ENCODE peak calls at places on chromosome 7, in six cellular contexts. One of them, this sample, is unnamed.

GRCh38 chr7:64045301-64046040 is at the start of gene ZNF727:
- DNase-seq in H1: no peak
- DNase-seq in IMR-90: no peak
- DNase-seq in neuronal stem cell: no peak
- DNase-seq in mesendoderm: no peak
- DNase-seq in mesenchymal stem cell: no peak
- DNase-seq in this sample: no peak

GRCh38 chr7:10577866-10578374 is 395.8 kb upstream of the PHF14 start:
- DNase-seq in H1: no peak
- DNase-seq in mesendoderm: peak; percentile 22
- DNase-seq in IMR-90: no peak
- DNase-seq in mesenchymal stem cell: no peak
- DNase-seq in neuronal stem cell: no peak
- DNase-seq in this sample: no peak

GRCh38 chr7:972110-972509 is 3.2 kb downstream of the COX19 start:
- DNase-seq in mesendoderm: no peak
- DNase-seq in mesenchymal stem cell: no peak
- DNase-seq in neuronal stem cell: no peak
- DNase-seq in H1: no peak
- DNase-seq in IMR-90: no peak
- DNase-seq in this sample: no peak

GRCh38 chr7:25025218-25025671 is 45.3 kb upstream of the OSBPL3 start:
- DNase-seq in mesenchymal stem cell: peak; percentile 80
- DNase-seq in IMR-90: peak; percentile 94
- DNase-seq in neuronal stem cell: no peak
- DNase-seq in mesendoderm: peak; percentile 51
- DNase-seq in H1: no peak
- DNase-seq in this sample: peak; percentile 76

GRCh38 chr7:150515752-150516151 is 1.1 kb downstream of the GIMAP7 start:
- DNase-seq in neuronal stem cell: no peak
- DNase-seq in mesendoderm: no peak
- DNase-seq in mesenchymal stem cell: no peak
- DNase-seq in H1: no peak
- DNase-seq in IMR-90: no peak
- DNase-seq in this sample: no peak

GRCh38 chr7:92313055-92313454 is 67.3 kb downstream of the ANKIB1 start:
- DNase-seq in neuronal stem cell: no peak
- DNase-seq in H1: no peak
- DNase-seq in IMR-90: no peak
- DNase-seq in mesenchymal stem cell: no peak
- DNase-seq in mesendoderm: peak; percentile 3
- DNase-seq in this sample: no peak

GRCh38 chr7:101172005-101172853 is 6.9 kb upstream of the VGF start:
- DNase-seq in H1: peak; percentile 77
- DNase-seq in neuronal stem cell: no peak
- DNase-seq in mesenchymal stem cell: no peak
- DNase-seq in IMR-90: no peak
- DNase-seq in mesendoderm: peak; percentile 24
- DNase-seq in this sample: no peak

GRCh38 chr7:135911091-135911490 is 66.1 kb downstream of the MTPN start:
- DNase-seq in H1: no peak
- DNase-seq in mesendoderm: no peak
- DNase-seq in neuronal stem cell: peak; percentile 45
- DNase-seq in mesenchymal stem cell: no peak
- DNase-seq in IMR-90: no peak
- DNase-seq in this sample: no peak

GRCh38 chr7:34759477-34760125 is 101.6 kb downstream of the NPSR1 start:
- DNase-seq in mesendoderm: peak; percentile 86
- DNase-seq in neuronal stem cell: peak; percentile 31
- DNase-seq in mesenchymal stem cell: peak; percentile 53
- DNase-seq in IMR-90: peak; percentile 45
- DNase-seq in H1: no peak
- DNase-seq in this sample: peak; percentile 82

GRCh38 chr7:27689045-27689877 is 26.6 kb upstream of the HIBADH start:
- DNase-seq in H1: peak; percentile 55
- DNase-seq in mesenchymal stem cell: peak; percentile 18
- DNase-seq in neuronal stem cell: peak; percentile 4
- DNase-seq in mesendoderm: peak; percentile 75
- DNase-seq in IMR-90: peak; percentile 31
- DNase-seq in this sample: no peak

GRCh38 chr7:75968561-75969001 is 25.8 kb downstream of the TMEM120A start:
- DNase-seq in H1: no peak
- DNase-seq in mesendoderm: no peak
- DNase-seq in neuronal stem cell: no peak
- DNase-seq in mesenchymal stem cell: no peak
- DNase-seq in IMR-90: no peak
- DNase-seq in this sample: no peak

GRCh38 chr7:11328309-11328708 is 354.6 kb downstream of the PHF14 start:
- DNase-seq in neuronal stem cell: no peak
- DNase-seq in H1: no peak
- DNase-seq in mesenchymal stem cell: peak; percentile 76
- DNase-seq in mesendoderm: peak; percentile 86
- DNase-seq in IMR-90: no peak
- DNase-seq in this sample: peak; percentile 29

GRCh38 chr7:33444501-33444900 is 315.1 kb downstream of the BBS9 start:
- DNase-seq in IMR-90: peak; percentile 65
- DNase-seq in H1: no peak
- DNase-seq in neuronal stem cell: no peak
- DNase-seq in mesenchymal stem cell: peak; percentile 59
- DNase-seq in mesendoderm: no peak
- DNase-seq in this sample: no peak

GRCh38 chr7:29917583-29917982 is 72.0 kb downstream of the SCRN1 start:
- DNase-seq in H1: no peak
- DNase-seq in mesendoderm: no peak
- DNase-seq in IMR-90: no peak
- DNase-seq in neuronal stem cell: no peak
- DNase-seq in mesenchymal stem cell: no peak
- DNase-seq in this sample: no peak

GRCh38 chr7:137878333-137878961 is 31.7 kb upstream of the DGKI start:
- DNase-seq in IMR-90: peak; percentile 33
- DNase-seq in mesenchymal stem cell: no peak
- DNase-seq in H1: no peak
- DNase-seq in neuronal stem cell: no peak
- DNase-seq in mesendoderm: peak; percentile 21
- DNase-seq in this sample: no peak

GRCh38 chr7:44194562-44195145 is 5.4 kb upstream of the GCK start:
- DNase-seq in IMR-90: no peak
- DNase-seq in mesenchymal stem cell: no peak
- DNase-seq in neuronal stem cell: no peak
- DNase-seq in mesendoderm: no peak
- DNase-seq in H1: no peak
- DNase-seq in this sample: no peak

GRCh38 chr7:48875300-48875916 is 48.9 kb upstream of the CDC14C start:
- DNase-seq in neuronal stem cell: peak; percentile 39
- DNase-seq in mesendoderm: peak; percentile 80
- DNase-seq in IMR-90: no peak
- DNase-seq in H1: peak; percentile 56
- DNase-seq in mesenchymal stem cell: no peak
- DNase-seq in this sample: peak; percentile 50

GRCh38 chr7:122310119-122311021 is 5.8 kb upstream of the FEZF1 start:
- DNase-seq in mesenchymal stem cell: peak; percentile 57
- DNase-seq in mesendoderm: peak; percentile 84
- DNase-seq in H1: peak; percentile 90
- DNase-seq in IMR-90: no peak
- DNase-seq in neuronal stem cell: peak; percentile 75
- DNase-seq in this sample: no peak

GRCh38 chr7:24721378-24722030 is 35.8 kb downstream of the GSDME start:
- DNase-seq in mesenchymal stem cell: no peak
- DNase-seq in IMR-90: no peak
- DNase-seq in mesendoderm: no peak
- DNase-seq in H1: peak; percentile 45
- DNase-seq in neuronal stem cell: no peak
- DNase-seq in this sample: no peak

GRCh38 chr7:14403587-14403986 is 414.1 kb upstream of the ETV1 start:
- DNase-seq in neuronal stem cell: no peak
- DNase-seq in mesendoderm: no peak
- DNase-seq in mesenchymal stem cell: no peak
- DNase-seq in IMR-90: no peak
- DNase-seq in H1: no peak
- DNase-seq in this sample: no peak

GRCh38 chr7:51369746-51370145 is 53.1 kb upstream of the COBL start:
- DNase-seq in H1: no peak
- DNase-seq in mesenchymal stem cell: no peak
- DNase-seq in mesendoderm: no peak
- DNase-seq in neuronal stem cell: no peak
- DNase-seq in IMR-90: no peak
- DNase-seq in this sample: no peak

GRCh38 chr7:1829111-1829510 is 159.0 kb downstream of the ELFN1 start:
- DNase-seq in IMR-90: no peak
- DNase-seq in mesenchymal stem cell: no peak
- DNase-seq in H1: peak; percentile 35
- DNase-seq in mesendoderm: no peak
- DNase-seq in neuronal stem cell: no peak
- DNase-seq in this sample: no peak

GRCh38 chr7:70498232-70498631 is 633.7 kb upstream of the GALNT17 start:
- DNase-seq in mesenchymal stem cell: no peak
- DNase-seq in IMR-90: no peak
- DNase-seq in neuronal stem cell: no peak
- DNase-seq in mesendoderm: no peak
- DNase-seq in H1: no peak
- DNase-seq in this sample: no peak

DNA sequence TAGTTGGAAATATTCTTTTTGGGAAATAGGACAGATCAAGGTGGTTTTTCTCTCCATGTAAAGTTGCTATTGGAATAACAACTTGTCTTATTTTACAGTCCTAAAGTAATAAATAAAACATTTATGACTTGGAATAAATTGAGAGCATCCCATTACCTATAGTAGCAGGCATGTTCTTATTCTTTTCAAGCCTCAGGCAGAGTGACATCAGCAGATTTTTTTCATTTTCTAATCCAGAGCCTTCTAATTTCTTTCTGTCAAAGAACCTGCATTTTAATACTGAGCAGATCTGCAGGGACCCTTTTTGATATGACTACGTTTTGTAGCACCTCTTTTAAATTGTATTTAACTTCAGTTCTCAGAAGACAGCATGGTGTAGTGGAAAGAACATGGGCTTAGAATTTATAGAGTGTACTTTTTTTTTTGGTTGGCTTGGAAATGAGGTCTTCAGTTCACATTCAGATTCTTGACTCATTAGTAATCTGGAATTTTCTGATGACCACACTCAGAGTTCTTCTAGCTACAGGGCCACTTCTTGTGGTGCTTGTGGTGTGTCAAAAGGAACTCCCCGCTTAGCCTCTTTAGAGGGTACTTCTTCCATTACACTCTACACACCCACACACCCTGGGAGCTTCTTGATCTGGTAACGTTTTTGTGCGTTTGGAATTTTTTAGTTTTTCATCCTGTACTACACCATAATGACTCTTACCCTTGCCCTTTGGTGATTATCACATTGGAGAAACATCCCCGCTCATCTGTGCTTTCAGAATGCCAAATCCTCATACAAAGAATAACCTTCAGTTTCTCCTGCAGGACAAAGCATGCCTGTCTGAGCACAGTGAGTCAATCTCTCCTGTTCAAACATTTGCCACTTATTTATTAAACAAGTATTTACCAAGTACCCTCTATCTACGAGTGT is 34.6 kb downstream of the AGK start:
- DNase-seq in neuronal stem cell: no peak
- DNase-seq in IMR-90: peak; percentile 95
- DNase-seq in mesendoderm: peak; percentile 76
- DNase-seq in H1: no peak
- DNase-seq in mesenchymal stem cell: peak; percentile 94
- DNase-seq in this sample: peak; percentile 79
- H2AK5ac ChIP-seq in neuronal stem cell: no peak overlapping the region
- H2AK5ac ChIP-seq in IMR-90: no peak overlapping the region
- H2AK5ac ChIP-seq in mesendoderm: no peak overlapping the region
- H2AK5ac ChIP-seq in H1: no peak overlapping the region
- H2AK5ac ChIP-seq in mesenchymal stem cell: no peak overlapping the region
- H2AK5ac ChIP-seq in this sample: no peak overlapping the region

DNA sequence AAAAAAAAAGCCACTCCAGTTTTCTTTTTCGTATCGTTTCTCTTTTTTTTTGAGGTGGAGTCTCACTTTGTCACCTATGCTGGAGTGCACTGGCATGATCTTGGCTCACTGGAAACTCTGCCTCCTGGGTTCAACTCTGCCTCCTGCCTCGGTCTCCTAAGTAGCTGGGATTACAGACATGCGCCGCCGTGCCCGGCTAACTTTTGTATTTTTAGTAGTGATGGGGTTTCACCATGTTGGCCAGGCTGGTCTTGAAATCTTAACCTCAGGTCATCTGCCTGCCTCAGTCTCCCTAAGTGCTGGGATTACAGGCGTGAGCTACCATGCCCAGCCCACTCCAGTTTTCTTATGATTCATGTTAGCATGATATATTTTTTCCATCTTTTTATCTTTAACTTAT is 92.7 kb downstream of the ANKRD61 start:
- DNase-seq in mesenchymal stem cell: no peak
- DNase-seq in H1: no peak
- DNase-seq in mesendoderm: no peak
- DNase-seq in neuronal stem cell: no peak
- DNase-seq in IMR-90: no peak
- DNase-seq in this sample: no peak
- H3K36me3 ChIP-seq in mesenchymal stem cell: peaks cover 48% of the 10 kb centered on the region
- H3K36me3 ChIP-seq in H1: peaks cover 7% of the 10 kb centered on the region
- H3K36me3 ChIP-seq in mesendoderm: peaks cover 3% of the 10 kb centered on the region
- H3K36me3 ChIP-seq in neuronal stem cell: peaks cover 93% of the 10 kb centered on the region
- H3K36me3 ChIP-seq in IMR-90: peaks cover 34% of the 10 kb centered on the region
- H3K36me3 ChIP-seq in this sample: peaks cover 38% of the 10 kb centered on the region

DNA sequence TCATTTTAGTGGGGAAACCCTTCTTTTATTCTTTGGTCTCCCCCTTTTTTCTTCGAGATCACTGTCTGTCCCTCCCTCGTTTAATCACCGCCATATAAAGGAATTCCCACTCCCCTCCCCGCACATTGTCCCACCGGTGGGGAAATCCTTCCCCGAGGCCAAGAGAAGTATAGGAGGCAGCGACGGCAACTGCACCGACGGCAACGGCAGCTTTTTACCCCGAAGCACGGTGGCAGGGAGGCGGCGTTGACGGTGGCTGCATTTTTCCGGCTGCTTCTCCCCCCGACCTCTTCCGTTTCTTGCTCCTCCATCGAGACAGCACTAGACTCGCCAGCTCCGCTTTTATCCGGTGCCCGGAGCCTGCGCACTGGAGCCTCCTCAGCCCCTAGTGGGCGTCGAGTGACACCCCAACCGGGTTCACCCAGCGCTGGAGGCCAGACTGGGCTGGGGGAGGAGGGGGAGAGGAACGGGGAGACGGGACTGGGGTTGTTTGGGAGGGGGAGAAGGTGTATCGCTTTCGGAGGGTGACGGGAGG is 655 bp upstream of the KMT2E start:
- DNase-seq in H1: peak; percentile 88
- DNase-seq in mesenchymal stem cell: peak; percentile 96
- DNase-seq in mesendoderm: peak; percentile 97
- DNase-seq in neuronal stem cell: peak; percentile 94
- DNase-seq in IMR-90: peak; percentile 93
- DNase-seq in this sample: peak; percentile 91
- H3K23ac ChIP-seq in H1: peak overlapping the region; percentile 61
- H3K23ac ChIP-seq in mesenchymal stem cell: no peak overlapping the region
- H3K23ac ChIP-seq in mesendoderm: peak overlapping the region; percentile 99
- H3K23ac ChIP-seq in neuronal stem cell: peak overlapping the region; percentile 98
- H3K23ac ChIP-seq in IMR-90: peak overlapping the region; percentile 100
- H3K23ac ChIP-seq in this sample: no peak overlapping the region

DNA sequence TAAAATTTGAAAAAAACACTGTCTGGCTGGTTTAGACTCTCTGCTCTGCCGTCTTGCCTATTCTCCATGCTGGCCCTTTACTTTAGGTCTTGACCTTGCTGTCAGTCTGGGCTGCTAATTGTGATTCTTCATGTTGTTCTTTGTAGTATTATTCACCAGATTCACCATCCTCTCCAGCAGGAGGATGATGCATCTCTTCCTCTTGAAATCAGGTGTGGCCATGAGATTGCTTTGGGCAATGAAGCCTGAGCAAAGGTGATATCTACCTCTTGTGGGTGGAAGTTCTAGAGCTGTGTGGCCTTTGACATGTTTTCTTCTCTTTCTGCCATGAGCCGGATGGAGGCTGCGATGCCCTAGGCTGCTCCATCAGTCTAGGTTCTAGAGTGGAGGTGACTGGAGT is 51.3 kb upstream of the ITPRID1 start:
- DNase-seq in IMR-90: no peak
- DNase-seq in mesendoderm: no peak
- DNase-seq in neuronal stem cell: no peak
- DNase-seq in mesenchymal stem cell: no peak
- DNase-seq in H1: no peak
- DNase-seq in this sample: no peak
- H2AK5ac ChIP-seq in IMR-90: no peak overlapping the region
- H2AK5ac ChIP-seq in mesendoderm: no peak overlapping the region
- H2AK5ac ChIP-seq in neuronal stem cell: no peak overlapping the region
- H2AK5ac ChIP-seq in mesenchymal stem cell: no peak overlapping the region
- H2AK5ac ChIP-seq in H1: peak overlapping the region; percentile 91
- H2AK5ac ChIP-seq in this sample: no peak overlapping the region